ENCODE peak calls at places on chromosomes 1 and 21, in nine cellular contexts. J is stomach, H is SK-N-SH, B is sigmoid colon, N is endothelial cell of umbilical vein, M is K562, Z is breast epithelium, K is esophagus muscularis mucosa, X is HCT116. O is an unnamed sample.

GRCh38 chr1:53246261-53247134 is 8.2 kb upstream of the MAGOH start:
- DNase-seq in J (no peak), H (no peak), B (no peak), N (no peak), M (no peak), Z (no peak), K (no peak), X (no peak), O (no peak)

GRCh38 chr1:207981976-207982375 is 71.1 kb upstream of the CD34 start:
- DNase-seq in J (no peak), H (peak; percentile 49), B (no peak), N (peak; percentile 25), M (peak; percentile 73), Z (no peak), K (no peak), X (peak; percentile 23), O (peak; percentile 61)

GRCh38 chr1:58584082-58584895 is 7.2 kb upstream of the TACSTD2 start:
- DNase-seq in J (peak; percentile 45), H (no peak), B (peak; percentile 90), N (peak; percentile 89), M (peak; percentile 51), Z (peak; percentile 91), K (no peak), X (peak; percentile 87), O (peak; percentile 61)

GRCh38 chr1:85433096-85433495 is 31.9 kb downstream of the DDAH1 start:
- DNase-seq in J (no peak), H (no peak), B (no peak), N (no peak), M (no peak), Z (no peak), K (no peak), X (no peak), O (no peak)

GRCh38 chr1:167247754-167248153 is 27.1 kb downstream of the POU2F1 start:
- DNase-seq in J (no peak), H (no peak), B (no peak), N (no peak), M (no peak), Z (no peak), K (no peak), X (no peak), O (no peak)

GRCh38 chr1:8680628-8681316 is 136.7 kb downstream of the RERE start:
- DNase-seq in J (no peak), H (no peak), B (no peak), N (no peak), M (no peak), Z (no peak), K (no peak), X (no peak), O (no peak)

GRCh38 chr1:220810179-220810653 is 23.5 kb downstream of the MTARC1 start:
- DNase-seq in J (peak; percentile 70), H (peak; percentile 67), B (peak; percentile 95), N (peak; percentile 82), M (peak; percentile 74), Z (peak; percentile 35), K (no peak), X (peak; percentile 38), O (peak; percentile 88)

GRCh38 chr1:180857947-180858768 is 54.5 kb upstream of the KIAA1614 start:
- DNase-seq in J (no peak), H (no peak), B (no peak), N (no peak), M (no peak), Z (no peak), K (no peak), X (no peak), O (no peak)

GRCh38 chr1:63621698-63622097 is 28.5 kb downstream of the PGM1 start:
- DNase-seq in J (no peak), H (no peak), B (peak; percentile 84), N (peak; percentile 5), M (no peak), Z (peak; percentile 50), K (no peak), X (no peak), O (no peak)

GRCh38 chr1:1098656-1099425 is 17.0 kb downstream of the C1orf159 start:
- DNase-seq in J (no peak), H (no peak), B (no peak), N (no peak), M (no peak), Z (no peak), K (no peak), X (no peak), O (no peak)

GRCh38 chr1:192133350-192133950 is 24.8 kb upstream of the RGS18 start:
- DNase-seq in J (no peak), H (no peak), B (no peak), N (peak; percentile 77), M (no peak), Z (no peak), K (no peak), X (no peak), O (no peak)

GRCh38 chr1:98315309-98315708 is 346.2 kb upstream of the SNX7 start:
- DNase-seq in J (no peak), H (no peak), B (no peak), N (peak; percentile 82), M (no peak), Z (no peak), K (no peak), X (no peak), O (no peak)

GRCh38 chr21:30463713-30464112 is 16.5 kb downstream of the KRTAP19-1 start:
- DNase-seq in J (no peak), H (peak; percentile 12), B (no peak), N (no peak), M (no peak), Z (no peak), K (no peak), X (no peak), O (no peak)

GRCh38 chr1:72037745-72038343 is 244.5 kb downstream of the NEGR1 start:
- DNase-seq in J (peak; percentile 47), H (no peak), B (no peak), N (peak; percentile 47), M (peak; percentile 1), Z (no peak), K (no peak), X (peak; percentile 4), O (no peak)

GRCh38 chr1:176826265-176826664 is 338.2 kb downstream of the ASTN1 start:
- DNase-seq in J (no peak), H (peak; percentile 41), B (no peak), N (no peak), M (no peak), Z (no peak), K (no peak), X (no peak), O (no peak)

GRCh38 chr1:173112129-173112528 is 61.4 kb upstream of the TNFSF18 start:
- DNase-seq in J (no peak), H (no peak), B (no peak), N (peak; percentile 76), M (no peak), Z (no peak), K (no peak), X (no peak), O (no peak)

GRCh38 chr1:230113230-230113604 is 46.2 kb downstream of the GALNT2 start:
- DNase-seq in J (no peak), H (no peak), B (no peak), N (no peak), M (no peak), Z (no peak), K (no peak), X (no peak), O (no peak)

GRCh38 chr1:224182057-224182865 is 779 bp upstream of the DEGS1 start:
- DNase-seq in J (peak; percentile 35), H (no peak), B (no peak), N (no peak), M (no peak), Z (no peak), K (no peak), X (no peak), O (no peak)

GRCh38 chr1:66282885-66283284 is 251.1 kb upstream of the SGIP1 start:
- DNase-seq in J (no peak), H (no peak), B (no peak), N (no peak), M (no peak), Z (no peak), K (no peak), X (no peak), O (no peak)

GRCh38 chr1:96116707-96117106 is 604.9 kb upstream of the PTBP2 start:
- DNase-seq in J (no peak), H (no peak), B (no peak), N (no peak), M (no peak), Z (no peak), K (no peak), X (no peak), O (no peak)

GRCh38 chr1:92842082-92843045 is 10.5 kb downstream of the RPL5 start:
- DNase-seq in J (no peak), H (no peak), B (no peak), N (no peak), M (no peak), Z (no peak), K (no peak), X (no peak), O (no peak)

GRCh38 chr1:152623203-152623844 is 421 bp upstream of the LCE3A start:
- DNase-seq in J (no peak), H (peak; percentile 37), B (no peak), N (no peak), M (peak; percentile 58), Z (no peak), K (peak; percentile 31), X (no peak), O (no peak)

GRCh38 chr21:41185802-41186201 is 17.8 kb downstream of the BACE2 start:
- DNase-seq in J (no peak), H (no peak), B (no peak), N (no peak), M (no peak), Z (no peak), K (no peak), X (no peak), O (no peak)
- H3K4me3 ChIP-seq in J (no peak overlapping the region), H (no peak overlapping the region), B (no peak overlapping the region), N (no peak overlapping the region), M (no peak overlapping the region), Z (no peak overlapping the region), K (no peak overlapping the region), X (no peak overlapping the region), O (no peak overlapping the region)

GRCh38 chr1:60527567-60527966 is 454.0 kb upstream of the C1orf87 start:
- DNase-seq in J (no peak), H (no peak), B (no peak), N (no peak), M (no peak), Z (no peak), K (no peak), X (no peak), O (no peak)
- TF ChIP-seq POLR2AphosphoS5 in J (no peak), H (no peak), B (no peak), N (no peak), M (no peak), Z (no peak), K (no peak), X (no peak), O (no peak)

GRCh38 chr1:84298688-84299535 is 2.6 kb upstream of the SAMD13 start:
- DNase-seq in J (peak; percentile 31), H (peak; percentile 77), B (peak; percentile 66), N (peak; percentile 60), M (peak; percentile 53), Z (peak; percentile 19), K (no peak), X (no peak), O (no peak)
- H3K4me3 ChIP-seq in J (peak overlapping the region; percentile 80), H (peak overlapping the region; percentile 84), B (peak overlapping the region; percentile 62), N (peak overlapping the region; percentile 78), M (peak overlapping the region; percentile 69), Z (peak overlapping the region; percentile 93), K (peak overlapping the region; percentile 86), X (peak overlapping the region; percentile 74), O (peak overlapping the region; percentile 65)

GRCh38 chr1:70220015-70220414 is 1.2 kb upstream of the SRSF11 start:
- DNase-seq in J (no peak), H (no peak), B (no peak), N (no peak), M (peak; percentile 21), Z (no peak), K (no peak), X (no peak), O (no peak)
- TF ChIP-seq POLR2AphosphoS5 in J (no peak), H (no peak), B (no peak), N (no peak), M (peak; percentile 14), Z (no peak), K (no peak), X (no peak), O (no peak)